ENCODE peak calls at places on chromosomes 13 and 19, in ten cellular contexts. One of them, this sample, is unnamed. For H3K4me1, the result is how much of the 10 kb centered on the place peaks cover.

GRCh38 chr13:106089251-106089940 is 446.1 kb downstream of the EFNB2 start:
- DNase-seq in GM23248: no peak
- DNase-seq in colonic mucosa: no peak
- DNase-seq in Caco-2: no peak
- DNase-seq in right lobe of liver: no peak
- DNase-seq in mucosa of descending colon: no peak
- DNase-seq in BE2C: no peak
- DNase-seq in tibial artery: no peak
- DNase-seq in PC-3: no peak
- DNase-seq in esophagus squamous epithelium: no peak
- DNase-seq in this sample: no peak

GRCh38 chr19:18274303-18274775 is at the start of gene IQCN:
- DNase-seq in GM23248: peak
- DNase-seq in colonic mucosa: peak
- DNase-seq in Caco-2: peak
- DNase-seq in right lobe of liver: peak
- DNase-seq in mucosa of descending colon: peak
- DNase-seq in BE2C: no peak
- DNase-seq in tibial artery: peak
- DNase-seq in PC-3: no peak
- DNase-seq in esophagus squamous epithelium: no peak
- DNase-seq in this sample: peak

GRCh38 chr19:29680447-29680846 is 15.2 kb downstream of the PLEKHF1 start:
- DNase-seq in GM23248: no peak
- DNase-seq in colonic mucosa: peak
- DNase-seq in Caco-2: no peak
- DNase-seq in right lobe of liver: no peak
- DNase-seq in mucosa of descending colon: peak
- DNase-seq in BE2C: no peak
- DNase-seq in tibial artery: no peak
- DNase-seq in PC-3: no peak
- DNase-seq in esophagus squamous epithelium: peak
- DNase-seq in this sample: no peak

GRCh38 chr13:40732658-40733057 is 38.3 kb downstream of the MRPS31 start:
- DNase-seq in GM23248: no peak
- DNase-seq in colonic mucosa: no peak
- DNase-seq in Caco-2: no peak
- DNase-seq in right lobe of liver: no peak
- DNase-seq in mucosa of descending colon: no peak
- DNase-seq in BE2C: no peak
- DNase-seq in tibial artery: no peak
- DNase-seq in PC-3: no peak
- DNase-seq in esophagus squamous epithelium: no peak
- DNase-seq in this sample: no peak

GRCh38 chr19:53782698-53783097 is 41.4 kb downstream of the NLRP12 start:
- DNase-seq in GM23248: no peak
- DNase-seq in colonic mucosa: no peak
- DNase-seq in Caco-2: no peak
- DNase-seq in right lobe of liver: no peak
- DNase-seq in mucosa of descending colon: no peak
- DNase-seq in BE2C: no peak
- DNase-seq in tibial artery: no peak
- DNase-seq in PC-3: no peak
- DNase-seq in esophagus squamous epithelium: no peak
- DNase-seq in this sample: no peak

GRCh38 chr19:2867025-2867991 is at the start of gene ZNF556:
- DNase-seq in GM23248: peak
- DNase-seq in colonic mucosa: no peak
- DNase-seq in Caco-2: peak
- DNase-seq in right lobe of liver: no peak
- DNase-seq in mucosa of descending colon: no peak
- DNase-seq in BE2C: peak
- DNase-seq in tibial artery: no peak
- DNase-seq in PC-3: peak
- DNase-seq in esophagus squamous epithelium: no peak
- DNase-seq in this sample: no peak

GRCh38 chr13:42649761-42650289 is 75.9 kb downstream of the TNFSF11 start:
- DNase-seq in GM23248: no peak
- DNase-seq in colonic mucosa: no peak
- DNase-seq in Caco-2: no peak
- DNase-seq in right lobe of liver: no peak
- DNase-seq in mucosa of descending colon: no peak
- DNase-seq in BE2C: peak
- DNase-seq in tibial artery: no peak
- DNase-seq in PC-3: no peak
- DNase-seq in esophagus squamous epithelium: no peak
- DNase-seq in this sample: no peak

GRCh38 chr13:24288870-24289269 is 20.5 kb upstream of the C1QTNF9 start:
- DNase-seq in GM23248: no peak
- DNase-seq in colonic mucosa: no peak
- DNase-seq in Caco-2: no peak
- DNase-seq in right lobe of liver: no peak
- DNase-seq in mucosa of descending colon: no peak
- DNase-seq in BE2C: no peak
- DNase-seq in tibial artery: no peak
- DNase-seq in PC-3: no peak
- DNase-seq in esophagus squamous epithelium: no peak
- DNase-seq in this sample: no peak

GRCh38 chr13:51151463-51151862 is 40.4 kb upstream of the C13orf42 start:
- DNase-seq in GM23248: no peak
- DNase-seq in colonic mucosa: no peak
- DNase-seq in Caco-2: no peak
- DNase-seq in right lobe of liver: no peak
- DNase-seq in mucosa of descending colon: no peak
- DNase-seq in BE2C: no peak
- DNase-seq in tibial artery: no peak
- DNase-seq in PC-3: no peak
- DNase-seq in esophagus squamous epithelium: no peak
- DNase-seq in this sample: no peak

GRCh38 chr13:27975579-27976361 is 6.7 kb upstream of the CDX2 start:
- DNase-seq in GM23248: no peak
- DNase-seq in colonic mucosa: no peak
- DNase-seq in Caco-2: no peak
- DNase-seq in right lobe of liver: peak
- DNase-seq in mucosa of descending colon: peak
- DNase-seq in BE2C: no peak
- DNase-seq in tibial artery: peak
- DNase-seq in PC-3: no peak
- DNase-seq in esophagus squamous epithelium: no peak
- DNase-seq in this sample: no peak

GRCh38 chr13:27976362-27977177 is 7.5 kb upstream of the CDX2 start:
- DNase-seq in GM23248: no peak
- DNase-seq in colonic mucosa: no peak
- DNase-seq in Caco-2: no peak
- DNase-seq in right lobe of liver: peak
- DNase-seq in mucosa of descending colon: peak
- DNase-seq in BE2C: no peak
- DNase-seq in tibial artery: peak
- DNase-seq in PC-3: no peak
- DNase-seq in esophagus squamous epithelium: no peak
- DNase-seq in this sample: no peak

GRCh38 chr13:27978301-27978968 is 9.3 kb upstream of the CDX2 start:
- DNase-seq in GM23248: no peak
- DNase-seq in colonic mucosa: peak
- DNase-seq in Caco-2: peak
- DNase-seq in right lobe of liver: peak
- DNase-seq in mucosa of descending colon: peak
- DNase-seq in BE2C: no peak
- DNase-seq in tibial artery: peak
- DNase-seq in PC-3: no peak
- DNase-seq in esophagus squamous epithelium: no peak
- DNase-seq in this sample: no peak

GRCh38 chr13:27979001-27979643 is 9.4 kb downstream of the URAD start:
- DNase-seq in GM23248: no peak
- DNase-seq in colonic mucosa: peak
- DNase-seq in Caco-2: no peak
- DNase-seq in right lobe of liver: peak
- DNase-seq in mucosa of descending colon: peak
- DNase-seq in BE2C: no peak
- DNase-seq in tibial artery: peak
- DNase-seq in PC-3: no peak
- DNase-seq in esophagus squamous epithelium: no peak
- DNase-seq in this sample: no peak

GRCh38 chr13:27977476-27978300 is 8.6 kb upstream of the CDX2 start:
- DNase-seq in GM23248: peak
- DNase-seq in colonic mucosa: peak
- DNase-seq in Caco-2: peak
- DNase-seq in right lobe of liver: peak
- DNase-seq in mucosa of descending colon: peak
- DNase-seq in BE2C: no peak
- DNase-seq in tibial artery: peak
- DNase-seq in PC-3: no peak
- DNase-seq in esophagus squamous epithelium: no peak
- DNase-seq in this sample: no peak
- H3K4me3 ChIP-seq in GM23248: no peak
- H3K4me3 ChIP-seq in colonic mucosa: peak
- H3K4me3 ChIP-seq in Caco-2: peak
- H3K4me3 ChIP-seq in right lobe of liver: no peak
- H3K4me3 ChIP-seq in mucosa of descending colon: peak
- H3K4me3 ChIP-seq in BE2C: no peak
- H3K4me3 ChIP-seq in tibial artery: peak
- H3K4me3 ChIP-seq in PC-3: no peak
- H3K4me3 ChIP-seq in esophagus squamous epithelium: no peak
- H3K4me3 ChIP-seq in this sample: no peak

GRCh38 chr19:47752440-47753211 is 7.3 kb downstream of the NOP53 start:
- DNase-seq in GM23248: no peak
- DNase-seq in colonic mucosa: no peak
- DNase-seq in Caco-2: no peak
- DNase-seq in right lobe of liver: no peak
- DNase-seq in mucosa of descending colon: no peak
- DNase-seq in BE2C: no peak
- DNase-seq in tibial artery: no peak
- DNase-seq in PC-3: no peak
- DNase-seq in esophagus squamous epithelium: no peak
- DNase-seq in this sample: no peak
- H3K4me1 ChIP-seq in GM23248: under half
- H3K4me1 ChIP-seq in colonic mucosa: under half
- H3K4me1 ChIP-seq in Caco-2: under half
- H3K4me1 ChIP-seq in right lobe of liver: under half
- H3K4me1 ChIP-seq in mucosa of descending colon: under half
- H3K4me1 ChIP-seq in BE2C: under half
- H3K4me1 ChIP-seq in tibial artery: under half
- H3K4me1 ChIP-seq in PC-3: under half
- H3K4me1 ChIP-seq in esophagus squamous epithelium: under half
- H3K4me1 ChIP-seq in this sample: under half

GRCh38 chr13:66974174-66974573 is 256.0 kb downstream of the PCDH9 start:
- DNase-seq in GM23248: no peak
- DNase-seq in colonic mucosa: no peak
- DNase-seq in Caco-2: no peak
- DNase-seq in right lobe of liver: no peak
- DNase-seq in mucosa of descending colon: no peak
- DNase-seq in BE2C: no peak
- DNase-seq in tibial artery: no peak
- DNase-seq in PC-3: no peak
- DNase-seq in esophagus squamous epithelium: no peak
- DNase-seq in this sample: no peak
- H3K4me3 ChIP-seq in GM23248: no peak
- H3K4me3 ChIP-seq in colonic mucosa: no peak
- H3K4me3 ChIP-seq in Caco-2: no peak
- H3K4me3 ChIP-seq in right lobe of liver: no peak
- H3K4me3 ChIP-seq in mucosa of descending colon: no peak
- H3K4me3 ChIP-seq in BE2C: no peak
- H3K4me3 ChIP-seq in tibial artery: no peak
- H3K4me3 ChIP-seq in PC-3: no peak
- H3K4me3 ChIP-seq in esophagus squamous epithelium: no peak
- H3K4me3 ChIP-seq in this sample: no peak

GRCh38 chr19:13029893-13030292 is 34.6 kb downstream of the NFIX start:
- DNase-seq in GM23248: peak
- DNase-seq in colonic mucosa: no peak
- DNase-seq in Caco-2: no peak
- DNase-seq in right lobe of liver: no peak
- DNase-seq in mucosa of descending colon: peak
- DNase-seq in BE2C: no peak
- DNase-seq in tibial artery: peak
- DNase-seq in PC-3: peak
- DNase-seq in esophagus squamous epithelium: no peak
- DNase-seq in this sample: no peak
- H3K4me1 ChIP-seq in GM23248: half or more
- H3K4me1 ChIP-seq in colonic mucosa: under half
- H3K4me1 ChIP-seq in Caco-2: under half
- H3K4me1 ChIP-seq in right lobe of liver: under half
- H3K4me1 ChIP-seq in mucosa of descending colon: half or more
- H3K4me1 ChIP-seq in BE2C: under half
- H3K4me1 ChIP-seq in tibial artery: half or more
- H3K4me1 ChIP-seq in PC-3: half or more
- H3K4me1 ChIP-seq in esophagus squamous epithelium: half or more
- H3K4me1 ChIP-seq in this sample: under half

GRCh38 chr13:31885994-31886393 is 145.6 kb upstream of the FRY start:
- DNase-seq in GM23248: peak
- DNase-seq in colonic mucosa: no peak
- DNase-seq in Caco-2: peak
- DNase-seq in right lobe of liver: no peak
- DNase-seq in mucosa of descending colon: no peak
- DNase-seq in BE2C: peak
- DNase-seq in tibial artery: no peak
- DNase-seq in PC-3: no peak
- DNase-seq in esophagus squamous epithelium: no peak
- DNase-seq in this sample: no peak
- H3K4me3 ChIP-seq in GM23248: no peak
- H3K4me3 ChIP-seq in colonic mucosa: no peak
- H3K4me3 ChIP-seq in Caco-2: no peak
- H3K4me3 ChIP-seq in right lobe of liver: no peak
- H3K4me3 ChIP-seq in mucosa of descending colon: no peak
- H3K4me3 ChIP-seq in BE2C: peak
- H3K4me3 ChIP-seq in tibial artery: no peak
- H3K4me3 ChIP-seq in PC-3: no peak
- H3K4me3 ChIP-seq in esophagus squamous epithelium: no peak
- H3K4me3 ChIP-seq in this sample: no peak

GRCh38 chr19:16595097-16595496 is 22.9 kb upstream of the SLC35E1 start:
- DNase-seq in GM23248: no peak
- DNase-seq in colonic mucosa: no peak
- DNase-seq in Caco-2: no peak
- DNase-seq in right lobe of liver: no peak
- DNase-seq in mucosa of descending colon: no peak
- DNase-seq in BE2C: no peak
- DNase-seq in tibial artery: no peak
- DNase-seq in PC-3: no peak
- DNase-seq in esophagus squamous epithelium: no peak
- DNase-seq in this sample: no peak
- H3K4me1 ChIP-seq in GM23248: under half
- H3K4me1 ChIP-seq in colonic mucosa: under half
- H3K4me1 ChIP-seq in Caco-2: under half
- H3K4me1 ChIP-seq in right lobe of liver: under half
- H3K4me1 ChIP-seq in mucosa of descending colon: under half
- H3K4me1 ChIP-seq in BE2C: under half
- H3K4me1 ChIP-seq in tibial artery: under half
- H3K4me1 ChIP-seq in PC-3: under half
- H3K4me1 ChIP-seq in esophagus squamous epithelium: half or more
- H3K4me1 ChIP-seq in this sample: under half

GRCh38 chr19:1434040-1434366 is 4.2 kb upstream of the RPS15 start:
- DNase-seq in GM23248: no peak
- DNase-seq in colonic mucosa: no peak
- DNase-seq in Caco-2: no peak
- DNase-seq in right lobe of liver: no peak
- DNase-seq in mucosa of descending colon: no peak
- DNase-seq in BE2C: no peak
- DNase-seq in tibial artery: no peak
- DNase-seq in PC-3: no peak
- DNase-seq in esophagus squamous epithelium: no peak
- DNase-seq in this sample: no peak
- H3K4me3 ChIP-seq in GM23248: no peak
- H3K4me3 ChIP-seq in colonic mucosa: no peak
- H3K4me3 ChIP-seq in Caco-2: no peak
- H3K4me3 ChIP-seq in right lobe of liver: no peak
- H3K4me3 ChIP-seq in mucosa of descending colon: no peak
- H3K4me3 ChIP-seq in BE2C: no peak
- H3K4me3 ChIP-seq in tibial artery: no peak
- H3K4me3 ChIP-seq in PC-3: no peak
- H3K4me3 ChIP-seq in esophagus squamous epithelium: no peak
- H3K4me3 ChIP-seq in this sample: no peak